ENCODE peak calls at places on chromosomes 5 and 9, in six cellular contexts. G, W, A, O, V and U are unnamed samples.

GRCh38 chr5:22431840-22432239 is 421.3 kb downstream of the CDH12 start:
- DNase-seq in G (no peak), W (no peak), A (no peak), O (no peak), V (no peak), U (no peak)

GRCh38 chr5:127909078-127909477 is 174.5 kb upstream of the SLC12A2 start:
- DNase-seq in G (no peak), W (no peak), A (no peak), O (no peak), V (peak), U (no peak)

GRCh38 chr5:54309751-54310432 is 481 bp downstream of the ARL15 start:
- DNase-seq in G (no peak), W (no peak), A (no peak), O (peak), V (peak), U (no peak)

GRCh38 chr9:88462191-88462590 is 72.8 kb upstream of the NXNL2 start:
- DNase-seq in G (no peak), W (no peak), A (no peak), O (no peak), V (no peak), U (no peak)

GRCh38 chr9:130972277-130972956 is 33.4 kb upstream of the FIBCD1 start:
- DNase-seq in G (no peak), W (no peak), A (no peak), O (no peak), V (no peak), U (no peak)

GRCh38 chr5:137648361-137648760 is 87.5 kb downstream of the KLHL3 start:
- DNase-seq in G (no peak), W (no peak), A (no peak), O (no peak), V (no peak), U (no peak)

GRCh38 chr9:114250648-114251047 is 72.2 kb upstream of the ORM1 start:
- DNase-seq in G (no peak), W (no peak), A (no peak), O (no peak), V (no peak), U (no peak)

GRCh38 chr9:96491079-96491879 is 41.3 kb downstream of the HABP4 start:
- DNase-seq in G (no peak), W (no peak), A (peak), O (no peak), V (no peak), U (no peak)

GRCh38 chr9:14186096-14186495 is 127.8 kb downstream of the NFIB start:
- DNase-seq in G (no peak), W (no peak), A (no peak), O (no peak), V (no peak), U (no peak)

GRCh38 chr5:146956217-146956616 is 77.7 kb upstream of the PPP2R2B start:
- DNase-seq in G (no peak), W (no peak), A (no peak), O (no peak), V (no peak), U (no peak)

GRCh38 chr5:63697811-63698210 is 264.4 kb downstream of the HTR1A start:
- DNase-seq in G (no peak), W (no peak), A (no peak), O (no peak), V (no peak), U (no peak)

GRCh38 chr5:137119321-137119720 is 379.8 kb downstream of the SPOCK1 start:
- DNase-seq in G (no peak), W (peak), A (no peak), O (no peak), V (no peak), U (no peak)

GRCh38 chr9:69292078-69292477 is 32.9 kb upstream of the ENTREP1 start:
- DNase-seq in G (no peak), W (no peak), A (no peak), O (no peak), V (no peak), U (no peak)

GRCh38 chr9:31588756-31589155 is 795.7 kb upstream of the ACO1 start:
- DNase-seq in G (no peak), W (no peak), A (no peak), O (no peak), V (no peak), U (no peak)

GRCh38 chr5:133423618-133424282 is 188.6 kb downstream of the FSTL4 start:
- DNase-seq in G (peak), W (no peak), A (peak), O (peak), V (peak), U (peak)

GRCh38 chr5:17388717-17389116 is 109.3 kb upstream of the TAF11L2 start:
- DNase-seq in G (no peak), W (no peak), A (no peak), O (no peak), V (no peak), U (no peak)

GRCh38 chr5:161548472-161549094 is 2.1 kb upstream of the GABRB2 start:
- DNase-seq in G (no peak), W (no peak), A (no peak), O (no peak), V (peak), U (no peak)

GRCh38 chr5:179316961-179317360 is 28.3 kb downstream of the ADAMTS2 start:
- DNase-seq in G (no peak), W (no peak), A (no peak), O (no peak), V (no peak), U (no peak)